ENCODE peak calls at places on chromosomes 1 and 21, in seven cellular contexts. G is thoracic aorta, F is heart right ventricle, D is Peyer's patch, Q is AG04450, U is BE2C, Z is fibroblast of lung. R is an unnamed sample.
A peak's percentile ranks its signal among the peaks of the same experiment; 100 is the strongest.

GRCh38 chr1:25197982-25198681 is 34.2 kb downstream of the SYF2 start:
- DNase-seq in G (no peak), F (no peak), D (no peak), Q (no peak), U (no peak), Z (no peak), R (no peak)

GRCh38 chr21:46078984-46079356 is 18.9 kb upstream of the COL6A2 start:
- DNase-seq in G (no peak), F (peak; percentile 44), D (no peak), Q (no peak), U (no peak), Z (no peak), R (peak; percentile 40)

GRCh38 chr1:2258996-2259395 is 30.9 kb downstream of the SKI start:
- DNase-seq in G (no peak), F (no peak), D (peak; percentile 88), Q (no peak), U (no peak), Z (no peak), R (peak; percentile 62)

GRCh38 chr1:150109567-150109966 is 40.1 kb upstream of the PLEKHO1 start:
- DNase-seq in G (no peak), F (no peak), D (no peak), Q (no peak), U (no peak), Z (no peak), R (no peak)

GRCh38 chr1:156750191-156750931 is 1.1 kb downstream of the HDGF start:
- DNase-seq in G (no peak), F (no peak), D (peak; percentile 75), Q (no peak), U (no peak), Z (no peak), R (peak; percentile 86)

GRCh38 chr1:8598783-8599182 is 218.7 kb downstream of the RERE start:
- DNase-seq in G (no peak), F (peak; percentile 30), D (no peak), Q (no peak), U (peak; percentile 9), Z (peak; percentile 43), R (peak; percentile 74)

GRCh38 chr1:84997667-84998600 is 1.0 kb upstream of the MCOLN2 start:
- DNase-seq in G (no peak), F (peak; percentile 13), D (no peak), Q (no peak), U (peak; percentile 4), Z (peak; percentile 15), R (no peak)

GRCh38 chr1:184705271-184705670 is 49.4 kb downstream of the EDEM3 start:
- DNase-seq in G (no peak), F (no peak), D (no peak), Q (no peak), U (no peak), Z (no peak), R (no peak)

GRCh38 chr1:211258310-211258755 is 833 bp upstream of the RCOR3 start:
- DNase-seq in G (peak; percentile 40), F (peak; percentile 82), D (peak; percentile 86), Q (no peak), U (peak; percentile 84), Z (peak; percentile 82), R (peak; percentile 93)
- TF ChIP-seq CTCF in G (no peak), F (no peak), D (no peak), Q (peak; percentile 11), U (no peak), Z (no peak), R (no peak)

DNA sequence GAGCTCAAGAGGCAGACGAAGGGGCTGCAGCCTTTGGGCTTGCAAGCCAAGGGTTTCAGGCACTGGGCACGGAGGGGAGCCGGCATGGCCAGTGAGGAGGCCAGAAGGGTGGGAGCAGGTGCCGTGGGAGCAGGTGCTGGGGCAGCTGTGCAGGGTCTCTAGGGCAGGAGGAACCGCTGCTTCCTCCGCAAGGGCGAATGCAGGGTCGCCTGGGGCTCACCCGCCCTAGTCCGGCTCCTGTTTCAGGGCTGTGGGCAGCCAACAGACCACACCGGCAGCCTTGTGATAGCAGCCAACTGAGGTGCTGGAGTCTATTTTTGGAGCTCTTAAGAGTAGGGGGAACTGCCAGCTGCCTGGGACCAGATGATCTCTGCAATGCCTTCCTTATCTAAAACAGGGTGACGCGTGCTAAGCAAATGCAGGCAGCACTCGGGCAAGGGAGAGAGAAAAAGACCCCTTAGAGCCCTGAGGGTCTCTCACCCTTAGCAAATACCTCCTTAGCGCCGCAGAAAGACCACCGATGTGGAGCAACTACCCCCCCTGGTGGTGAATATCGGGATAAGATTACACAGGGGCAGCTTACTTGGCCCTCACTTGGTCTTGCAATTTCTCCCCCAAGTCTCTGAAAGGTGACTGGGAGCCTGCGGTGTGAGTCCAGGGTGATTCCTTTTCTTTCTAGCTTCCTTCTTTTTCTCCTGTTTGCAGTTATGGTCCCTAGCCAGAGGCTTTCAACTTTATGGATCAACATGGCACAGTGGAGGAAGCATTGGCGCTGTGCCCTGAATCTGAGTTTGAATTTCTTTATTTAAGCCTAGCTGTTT is 20.7 kb upstream of the MAPKAPK2 start:
- DNase-seq in G (no peak), F (peak; percentile 63), D (peak; percentile 84), Q (peak; percentile 29), U (peak; percentile 80), Z (peak; percentile 75), R (no peak)
- H3K4me3 ChIP-seq in G (peak overlapping the region; percentile 55), F (peak overlapping the region; percentile 30), D (no peak overlapping the region), Q (peak overlapping the region; percentile 31), U (peak overlapping the region; percentile 34), Z (peak overlapping the region; percentile 8), R (no peak overlapping the region)

GRCh38 chr1:4133541-4133940 is 233.5 kb upstream of the C1orf174 start:
- DNase-seq in G (no peak), F (no peak), D (no peak), Q (no peak), U (no peak), Z (no peak), R (no peak)
- H3K9me3 ChIP-seq in G (no peaks in the 10 kb centered on the region), F (no peaks in the 10 kb centered on the region), D (no peaks in the 10 kb centered on the region), Q (peaks cover 81% of the 10 kb centered on the region), U (no peaks in the 10 kb centered on the region), Z (no peaks in the 10 kb centered on the region), R (no peaks in the 10 kb centered on the region)

DNA sequence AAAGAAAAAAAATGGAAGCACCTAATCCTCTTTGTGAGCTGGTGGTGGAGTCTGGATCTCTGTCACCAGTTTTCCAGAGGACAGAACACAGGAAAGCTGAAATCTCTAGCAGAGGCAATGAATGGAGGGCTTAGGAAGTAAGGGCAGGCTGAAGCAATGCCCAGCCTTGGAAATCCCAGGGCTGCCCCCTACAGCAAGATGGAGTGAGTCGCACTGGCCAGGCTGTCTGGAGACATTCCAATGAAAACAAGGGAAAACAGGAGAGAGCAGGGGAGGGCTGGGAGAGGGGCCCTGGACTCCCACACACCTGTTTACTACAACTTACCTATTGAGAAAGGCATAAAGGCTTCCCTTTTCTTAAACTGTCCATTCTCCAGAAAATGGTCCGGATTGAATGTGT is 25.9 kb downstream of the CYP2J2 start:
- DNase-seq in G (no peak), F (no peak), D (no peak), Q (no peak), U (no peak), Z (no peak), R (no peak)
- TF ChIP-seq CTCF in G (no peak), F (no peak), D (no peak), Q (no peak), U (peak; percentile 10), Z (no peak), R (no peak)

GRCh38 chr1:90384152-90384650 is 332.9 kb downstream of the BARHL2 start:
- DNase-seq in G (no peak), F (no peak), D (no peak), Q (no peak), U (no peak), Z (no peak), R (no peak)
- H3K4me3 ChIP-seq in G (no peak overlapping the region), F (no peak overlapping the region), D (no peak overlapping the region), Q (no peak overlapping the region), U (no peak overlapping the region), Z (no peak overlapping the region), R (no peak overlapping the region)

GRCh38 chr21:44732263-44732662 is 20.9 kb upstream of the TSPEAR start:
- DNase-seq in G (no peak), F (no peak), D (no peak), Q (no peak), U (no peak), Z (no peak), R (no peak)

GRCh38 chr21:44735821-44736220 is 24.4 kb upstream of the TSPEAR start:
- DNase-seq in G (no peak), F (no peak), D (no peak), Q (no peak), U (no peak), Z (no peak), R (no peak)

GRCh38 chr21:44734841-44735240 is 23.5 kb upstream of the TSPEAR start:
- DNase-seq in G (no peak), F (no peak), D (no peak), Q (no peak), U (no peak), Z (no peak), R (no peak)

GRCh38 chr21:44732956-44733355 is 21.6 kb upstream of the TSPEAR start:
- DNase-seq in G (no peak), F (no peak), D (no peak), Q (no peak), U (no peak), Z (no peak), R (no peak)

DNA sequence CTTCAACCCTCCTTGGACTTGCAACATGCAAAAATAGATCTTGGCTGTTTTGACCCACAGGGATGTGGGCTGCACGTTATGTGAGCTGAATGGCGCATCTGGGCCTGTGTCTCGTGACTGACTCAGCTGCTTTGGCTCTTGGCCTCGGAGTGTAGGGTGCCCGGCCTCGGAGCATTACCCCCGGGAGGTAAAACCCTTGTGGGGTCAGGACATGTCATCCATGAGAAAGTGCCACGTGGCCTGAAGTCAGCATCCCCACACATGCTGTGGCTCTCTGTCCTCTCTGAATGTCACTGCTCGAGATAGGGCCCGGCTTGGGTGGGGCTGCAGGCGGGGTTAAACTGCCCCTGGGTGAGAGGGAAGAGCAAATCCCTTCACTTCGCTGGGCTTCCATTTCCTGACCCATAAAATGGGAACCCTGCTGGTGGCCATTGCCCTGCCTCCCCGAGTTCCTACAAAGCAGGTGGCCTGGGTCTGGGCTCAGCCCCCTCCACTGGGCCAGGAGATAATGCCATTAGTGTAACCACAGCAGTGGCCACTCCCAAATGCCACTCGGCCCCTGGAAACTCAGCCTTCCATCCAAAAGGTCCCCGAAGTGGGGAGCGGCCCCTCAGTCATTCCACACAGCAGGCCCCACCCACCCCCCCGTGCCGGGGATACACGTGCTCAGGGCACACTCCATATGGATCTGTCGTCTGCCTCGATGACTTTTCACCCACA is 22.8 kb upstream of the TSPEAR start:
- DNase-seq in G (no peak), F (no peak), D (no peak), Q (no peak), U (no peak), Z (no peak), R (no peak)
- H3K9me3 ChIP-seq in G (peaks cover 29% of the 10 kb centered on the region), F (peaks cover 21% of the 10 kb centered on the region), D (no peaks in the 10 kb centered on the region), Q (peaks cover 41% of the 10 kb centered on the region), U (peaks cover 12% of the 10 kb centered on the region), Z (no peaks in the 10 kb centered on the region), R (peaks cover 27% of the 10 kb centered on the region)

GRCh38 chr1:53468374-53468773 is 9.2 kb downstream of the DMRTB1 start:
- DNase-seq in G (no peak), F (no peak), D (no peak), Q (no peak), U (no peak), Z (no peak), R (no peak)

GRCh38 chr1:53470584-53470983 is 11.4 kb downstream of the DMRTB1 start:
- DNase-seq in G (no peak), F (no peak), D (no peak), Q (no peak), U (no peak), Z (no peak), R (peak; percentile 74)

GRCh38 chr1:53469373-53469772 is 10.2 kb downstream of the DMRTB1 start:
- DNase-seq in G (no peak), F (no peak), D (no peak), Q (no peak), U (no peak), Z (no peak), R (no peak)

GRCh38 chr1:53471000-53471399 is 11.8 kb downstream of the DMRTB1 start:
- DNase-seq in G (no peak), F (no peak), D (no peak), Q (no peak), U (no peak), Z (no peak), R (no peak)

GRCh38 chr1:53470155-53470554 is 11.0 kb downstream of the DMRTB1 start:
- DNase-seq in G (no peak), F (peak; percentile 75), D (peak; percentile 62), Q (peak; percentile 27), U (no peak), Z (peak; percentile 81), R (peak; percentile 93)
- TF ChIP-seq CTCF in G (peak; percentile 21), F (peak; percentile 64), D (peak; percentile 60), Q (peak; percentile 68), U (no peak), Z (peak; percentile 54), R (peak; percentile 49)